ENCODE peak calls at places on chromosomes 3 and 15, in six cellular contexts. Q is GM12878, S is mammary epithelial cell, R is PC-9, J is adrenal gland, A is endothelial cell of umbilical vein. B is an unnamed sample. For H3K4me1, the result is how much of the 10 kb centered on the place peaks cover.

GRCh38 chr3:195131149-195131548 is 139.8 kb downstream of the XXYLT1 start:
- DNase-seq in Q (no peak), S (peak), R (no peak), J (no peak), A (no peak), B (no peak)

GRCh38 chr3:119582178-119582577 is 2.9 kb downstream of the ADPRH start:
- DNase-seq in Q (no peak), S (peak), R (no peak), J (no peak), A (no peak), B (no peak)

GRCh38 chr3:185585523-185585861 is 603 bp upstream of the SENP2 start:
- DNase-seq in Q (no peak), S (no peak), R (no peak), J (no peak), A (no peak), B (no peak)

GRCh38 chr3:108153451-108153981 is 62.7 kb upstream of the CD47 start:
- DNase-seq in Q (no peak), S (peak), R (peak), J (peak), A (peak), B (no peak)

GRCh38 chr3:136476280-136476679 is 226.1 kb downstream of the PCCB start:
- DNase-seq in Q (no peak), S (no peak), R (no peak), J (no peak), A (no peak), B (no peak)

GRCh38 chr15:57326196-57326595 is 50.1 kb upstream of the CGNL1 start:
- DNase-seq in Q (no peak), S (no peak), R (no peak), J (no peak), A (no peak), B (no peak)

GRCh38 chr3:33526787-33527186 is 86.6 kb upstream of the UBP1 start:
- DNase-seq in Q (no peak), S (no peak), R (no peak), J (no peak), A (no peak), B (no peak)

GRCh38 chr3:138441742-138442141 is 7.3 kb downstream of the ESYT3 start:
- DNase-seq in Q (no peak), S (no peak), R (no peak), J (no peak), A (no peak), B (no peak)

GRCh38 chr15:92158426-92158825 is 235.3 kb upstream of the ST8SIA2 start:
- DNase-seq in Q (peak), S (peak), R (peak), J (no peak), A (no peak), B (no peak)

GRCh38 chr3:130956281-130956680 is 62.4 kb downstream of the ATP2C1 start:
- DNase-seq in Q (no peak), S (no peak), R (no peak), J (no peak), A (no peak), B (no peak)

GRCh38 chr15:98904466-98905048 is 103.0 kb downstream of the PGPEP1L start:
- DNase-seq in Q (no peak), S (peak), R (peak), J (peak), A (peak), B (peak)

GRCh38 chr15:25862469-25863066 is 559 bp downstream of the ATP10A start:
- DNase-seq in Q (no peak), S (peak), R (no peak), J (no peak), A (no peak), B (peak)

GRCh38 chr3:191393146-191393545 is 62.8 kb upstream of the UTS2B start:
- DNase-seq in Q (no peak), S (no peak), R (no peak), J (no peak), A (no peak), B (no peak)

GRCh38 chr15:34436956-34437442 is 609 bp downstream of the GOLGA8A start:
- DNase-seq in Q (no peak), S (peak), R (peak), J (no peak), A (peak), B (no peak)

GRCh38 chr3:33911525-33912322 is 113.3 kb downstream of the PDCD6IP start:
- DNase-seq in Q (no peak), S (peak), R (no peak), J (no peak), A (no peak), B (no peak)

GRCh38 chr15:100245855-100246254 is 95.9 kb downstream of the ADAMTS17 start:
- DNase-seq in Q (no peak), S (no peak), R (no peak), J (peak), A (no peak), B (no peak)

GRCh38 chr15:62306851-62307504 is 141.9 kb upstream of the C2CD4B start:
- DNase-seq in Q (no peak), S (peak), R (peak), J (peak), A (peak), B (no peak)

GRCh38 chr3:179452166-179452544 is 885 bp upstream of the GNB4 start:
- DNase-seq in Q (no peak), S (no peak), R (peak), J (no peak), A (peak), B (no peak)

GRCh38 chr3:182490601-182491485 is 302.5 kb upstream of the ATP11B start:
- DNase-seq in Q (no peak), S (peak), R (peak), J (no peak), A (peak), B (no peak)

GRCh38 chr3:100709840-100710235 is 544 bp downstream of the TFG start:
- DNase-seq in Q (no peak), S (peak), R (peak), J (peak), A (no peak), B (peak)

GRCh38 chr15:77577350-77577749 is 55.4 kb downstream of the LINGO1 start:
- DNase-seq in Q (no peak), S (no peak), R (no peak), J (no peak), A (no peak), B (no peak)

GRCh38 chr15:65201918-65202317 is 9.4 kb downstream of the CILP start:
- DNase-seq in Q (no peak), S (no peak), R (no peak), J (no peak), A (no peak), B (no peak)

GRCh38 chr3:52428151-52429005 is 16.5 kb downstream of the SEMA3G start:
- DNase-seq in Q (no peak), S (peak), R (peak), J (peak), A (peak), B (peak)

GRCh38 chr15:75723847-75724660 is 11.4 kb upstream of the CSPG4 start:
- DNase-seq in Q (no peak), S (peak), R (peak), J (peak), A (peak), B (peak)

GRCh38 chr3:97021778-97022177 is 207.4 kb downstream of the EPHA6 start:
- DNase-seq in Q (no peak), S (peak), R (no peak), J (no peak), A (no peak), B (no peak)

GRCh38 chr15:38474155-38474757 is 20.3 kb downstream of the FAM98B start:
- DNase-seq in Q (peak), S (peak), R (peak), J (peak), A (peak), B (no peak)

GRCh38 chr3:59367150-59367549 is 317.3 kb upstream of the CFAP20DC start:
- DNase-seq in Q (no peak), S (peak), R (peak), J (no peak), A (no peak), B (no peak)

GRCh38 chr15:55738715-55739114 is 4.2 kb downstream of the PRTG start:
- DNase-seq in Q (no peak), S (no peak), R (no peak), J (no peak), A (no peak), B (no peak)
- H3K27ac ChIP-seq in Q (no peak), S (no peak), R (no peak), J (no peak), A (no peak), B (no peak)

GRCh38 chr3:72151465-72152238 is 366.7 kb upstream of the PROK2 start:
- DNase-seq in Q (no peak), S (no peak), R (no peak), J (no peak), A (no peak), B (no peak)

GRCh38 chr3:72155391-72156064 is 370.6 kb upstream of the PROK2 start:
- DNase-seq in Q (no peak), S (peak), R (no peak), J (peak), A (peak), B (peak)

GRCh38 chr3:72152551-72153476 is 367.9 kb upstream of the PROK2 start:
- DNase-seq in Q (no peak), S (peak), R (no peak), J (peak), A (peak), B (peak)

GRCh38 chr3:72154391-72155300 is 369.7 kb upstream of the PROK2 start:
- DNase-seq in Q (no peak), S (no peak), R (no peak), J (no peak), A (no peak), B (no peak)

GRCh38 chr3:72153477-72154314 is 368.7 kb upstream of the PROK2 start:
- DNase-seq in Q (no peak), S (no peak), R (no peak), J (no peak), A (no peak), B (no peak)
- H3K4me3 ChIP-seq in Q (no peak), S (no peak), R (no peak), J (no peak), A (no peak), B (no peak)

GRCh38 chr3:188267790-188268333 is 113.9 kb downstream of the LPP start:
- DNase-seq in Q (no peak), S (no peak), R (no peak), J (no peak), A (no peak), B (no peak)
- H3K4me1 ChIP-seq in Q (under half), S (under half), R (half or more), J (half or more), A (half or more), B (under half)

DNA sequence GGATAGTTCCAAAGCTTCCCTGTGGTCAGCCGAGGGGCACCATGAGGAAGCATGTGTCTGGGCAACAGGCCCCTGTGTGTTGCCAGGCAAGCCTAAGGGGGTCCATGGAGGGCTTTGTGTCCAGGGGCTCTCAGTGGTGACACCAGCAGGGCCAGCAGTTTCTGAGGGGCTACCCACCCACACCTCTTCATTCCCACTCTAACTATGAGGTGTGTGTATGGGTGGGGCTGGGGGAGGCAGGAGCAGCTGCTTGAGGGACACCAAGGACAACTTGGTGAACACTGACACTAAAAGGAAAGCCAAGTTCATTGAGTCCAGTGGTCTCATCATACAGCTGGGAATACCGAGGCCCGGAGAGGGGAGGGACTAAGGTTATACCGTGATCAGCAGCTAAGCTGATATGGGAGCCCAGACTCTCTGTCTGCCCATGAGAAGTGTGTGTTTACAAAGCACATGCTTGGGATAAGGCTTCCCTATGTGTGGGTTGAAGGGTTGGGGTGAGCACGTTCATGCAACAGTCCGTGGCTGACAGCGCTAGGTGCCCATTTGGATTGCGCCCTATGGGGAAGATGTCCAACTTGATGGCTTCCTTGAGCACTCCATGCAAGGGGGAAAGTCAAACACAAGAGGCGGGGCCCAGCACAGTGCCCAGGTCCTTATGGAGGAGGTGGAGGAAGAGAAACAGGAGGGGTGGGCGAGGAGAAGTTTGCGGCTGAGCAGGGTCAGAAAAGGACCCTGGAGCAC is 34.8 kb upstream of the CHRNB4 start:
- DNase-seq in Q (no peak), S (no peak), R (no peak), J (no peak), A (no peak), B (peak)
- H3K27ac ChIP-seq in Q (no peak), S (no peak), R (no peak), J (no peak), A (no peak), B (no peak)